ENCODE peak calls at places on chromosome 17, in ten cellular contexts. C, N, L, F, A, B, I, E, X and J are unnamed samples.

GRCh38 chr17:18323007-18323406 is 7.9 kb downstream of the SMCR8 start:
- DNase-seq in A (no peak), F (no peak), X (no peak), C (no peak), B (no peak), L (no peak), I (no peak), E (peak), N (no peak), J (no peak)

GRCh38 chr17:17605083-17605746 is 13.7 kb upstream of the PEMT start:
- DNase-seq in L (no peak), X (no peak), N (no peak), A (no peak), E (no peak), B (no peak), F (no peak), I (no peak), C (no peak), J (no peak)

GRCh38 chr17:83074696-83075223 is 4.6 kb upstream of the METRNL start:
- DNase-seq in F (no peak), E (no peak), I (no peak), L (no peak), X (no peak), N (no peak), B (no peak), C (no peak), A (no peak), J (no peak)

GRCh38 chr17:17681744-17682292 is 560 bp downstream of the RAI1 start:
- DNase-seq in L (peak), N (no peak), C (no peak), I (peak), E (no peak), X (no peak), B (no peak), A (peak), F (peak), J (no peak)

GRCh38 chr17:42484304-42484703 is 25.6 kb downstream of the ATP6V0A1 start:
- DNase-seq in X (no peak), L (no peak), B (no peak), E (no peak), F (no peak), C (no peak), N (peak), A (no peak), I (peak), J (no peak)

GRCh38 chr17:82913304-82914043 is 73.7 kb upstream of the ZNF750 start:
- DNase-seq in B (no peak), A (no peak), L (no peak), F (no peak), E (no peak), X (no peak), C (no peak), N (no peak), I (no peak), J (no peak)

GRCh38 chr17:78241277-78242023 is 10.0 kb downstream of the TMEM235 start:
- DNase-seq in L (peak), N (no peak), F (no peak), A (no peak), E (no peak), C (peak), B (no peak), X (peak), I (no peak), J (peak)

GRCh38 chr17:66240630-66241029 is 11.4 kb upstream of the APOH start:
- DNase-seq in A (no peak), N (no peak), I (no peak), X (no peak), E (peak), B (no peak), F (no peak), L (no peak), C (no peak), J (peak)

GRCh38 chr17:45672301-45672700 is 111.8 kb upstream of the CRHR1 start:
- DNase-seq in C (no peak), A (peak), N (no peak), B (no peak), E (no peak), I (no peak), L (no peak), F (no peak), X (no peak), J (no peak)

GRCh38 chr17:78322327-78322857 is 37.5 kb downstream of the SOCS3 start:
- DNase-seq in A (no peak), F (no peak), X (no peak), E (no peak), C (no peak), L (no peak), N (no peak), B (no peak), I (no peak), J (no peak)

GRCh38 chr17:58319181-58320162 is 9.1 kb downstream of the TSPOAP1 start:
- DNase-seq in A (no peak), F (peak), I (no peak), E (no peak), L (no peak), B (no peak), N (no peak), X (no peak), C (no peak), J (no peak)

GRCh38 chr17:6666077-6666521 is 14.5 kb downstream of the C17orf100 start:
- DNase-seq in C (peak), I (no peak), L (peak), X (peak), B (peak), N (no peak), A (peak), E (peak), F (peak), J (peak)

GRCh38 chr17:52159159-52159809 is 770 bp upstream of the CA10 start:
- DNase-seq in N (no peak), X (no peak), F (no peak), A (no peak), B (no peak), E (no peak), I (no peak), C (no peak), L (peak), J (no peak)

GRCh38 chr17:30824002-30824355 is 513 bp downstream of the CRLF3 start:
- DNase-seq in C (no peak), F (no peak), X (no peak), B (peak), I (no peak), N (no peak), L (peak), E (no peak), A (no peak), J (peak)

GRCh38 chr17:30586818-30587595 is 109.8 kb downstream of the GOSR1 start:
- DNase-seq in B (no peak), I (no peak), C (no peak), A (no peak), N (no peak), X (no peak), E (peak), F (no peak), L (peak), J (no peak)

GRCh38 chr17:9179602-9180001 is 158.3 kb downstream of the NTN1 start:
- DNase-seq in C (no peak), N (no peak), L (no peak), A (no peak), I (no peak), B (no peak), E (no peak), F (no peak), X (no peak), J (no peak)

GRCh38 chr17:73976676-73977521 is 226.6 kb upstream of the RPL38 start:
- DNase-seq in A (no peak), L (no peak), F (no peak), E (no peak), N (no peak), I (no peak), X (no peak), C (no peak), B (no peak), J (no peak)

GRCh38 chr17:49646391-49647255 is 31.3 kb downstream of the SPOP start:
- DNase-seq in X (no peak), C (no peak), N (no peak), F (no peak), A (no peak), L (peak), B (no peak), E (peak), I (peak), J (peak)